ENCODE peak calls at places on chromosomes 5 and 9, in six cellular contexts. W is A549; Z is foreskin fibroblast; O is CD8-positive, alpha-beta T cell; N is epithelial cell of proximal tubule; T is esophagus squamous epithelium. K is an unnamed sample.

GRCh38 chr9:14309403-14309802 is 4.5 kb downstream of the NFIB start:
- DNase-seq in W (peak), N (no peak), T (no peak), O (no peak), Z (peak), K (no peak)

GRCh38 chr5:131848662-131849061 is 51.8 kb upstream of the FNIP1 start:
- DNase-seq in T (no peak), W (no peak), O (no peak), Z (no peak), N (no peak), K (no peak)

GRCh38 chr5:151772029-151772867 is 494 bp downstream of the G3BP1 start:
- DNase-seq in T (no peak), N (no peak), O (peak), W (peak), Z (peak), K (no peak)

GRCh38 chr9:3900673-3901318 is 375.0 kb upstream of the RFX3 start:
- DNase-seq in T (no peak), N (no peak), O (no peak), Z (no peak), W (no peak), K (no peak)

GRCh38 chr9:27519466-27520465 is 4.3 kb upstream of the IFNK start:
- DNase-seq in Z (no peak), N (no peak), O (no peak), T (no peak), W (peak), K (no peak)

GRCh38 chr5:139912158-139912557 is 116.5 kb downstream of the PSD2 start:
- DNase-seq in W (no peak), Z (no peak), O (no peak), N (no peak), T (no peak), K (no peak)

GRCh38 chr5:151605559-151605958 is 14.4 kb upstream of the FAT2 start:
- DNase-seq in T (no peak), N (no peak), Z (no peak), W (no peak), O (no peak), K (no peak)

GRCh38 chr9:15430920-15431844 is 8.5 kb downstream of the SNAPC3 start:
- DNase-seq in T (no peak), O (no peak), N (no peak), W (no peak), Z (no peak), K (no peak)

GRCh38 chr9:83536332-83536731 is 1.9 kb downstream of the FRMD3 start:
- DNase-seq in W (no peak), T (no peak), N (no peak), Z (peak), O (no peak), K (peak)

GRCh38 chr5:156556666-156557401 is 229.9 kb downstream of the SGCD start:
- DNase-seq in N (no peak), T (no peak), W (no peak), O (no peak), Z (no peak), K (no peak)

GRCh38 chr5:15993334-15993733 is 186.3 kb downstream of the MARCHF11 start:
- DNase-seq in T (no peak), W (peak), Z (peak), O (no peak), N (peak), K (peak)

GRCh38 chr5:88689662-88690351 is 193.2 kb downstream of the MEF2C start:
- DNase-seq in O (no peak), N (no peak), Z (peak), W (no peak), T (no peak), K (no peak)

GRCh38 chr5:141322261-141322660 is 1.7 kb upstream of the TAF7 start:
- DNase-seq in N (no peak), W (no peak), Z (no peak), T (no peak), O (no peak), K (no peak)

GRCh38 chr5:68304421-68305052 is 89.0 kb downstream of the PIK3R1 start:
- DNase-seq in N (no peak), Z (peak), O (no peak), T (no peak), W (no peak), K (no peak)

GRCh38 chr5:98301567-98301966 is 471.9 kb upstream of the RGMB start:
- DNase-seq in N (no peak), W (no peak), O (no peak), T (no peak), Z (no peak), K (no peak)

GRCh38 chr9:75072895-75073294 is 15.1 kb downstream of the NMRK1 start:
- DNase-seq in Z (no peak), T (no peak), W (no peak), N (no peak), O (no peak), K (no peak)

GRCh38 chr9:125409637-125410521 is 148.3 kb downstream of the GAPVD1 start:
- DNase-seq in N (no peak), O (peak), W (peak), T (no peak), Z (no peak), K (no peak)

GRCh38 chr5:9545959-9546851 is at the start of gene SEMA5A:
- DNase-seq in W (no peak), N (no peak), O (peak), Z (peak), T (no peak), K (no peak)

GRCh38 chr5:148384389-148384756 is 615 bp downstream of the FBXO38 start:
- DNase-seq in T (no peak), W (no peak), N (no peak), O (no peak), Z (no peak), K (no peak)

GRCh38 chr5:65411356-65411755 is 70.4 kb downstream of the ADAMTS6 start:
- DNase-seq in O (no peak), Z (no peak), N (no peak), W (no peak), T (no peak), K (no peak)

GRCh38 chr5:180290568-180291233 is 1.2 kb downstream of the MAPK9 start:
- DNase-seq in N (no peak), Z (no peak), O (no peak), T (no peak), W (no peak), K (no peak)

GRCh38 chr5:10838038-10838437 is 77.0 kb upstream of the DAP start:
- DNase-seq in N (no peak), W (no peak), O (no peak), T (no peak), Z (no peak), K (no peak)

GRCh38 chr9:21334969-21335632 is at the start of gene KLHL9:
- DNase-seq in Z (peak), T (peak), W (peak), O (peak), N (no peak), K (peak)

GRCh38 chr5:133047404-133047803 is 4.4 kb upstream of the HSPA4 start:
- DNase-seq in N (no peak), W (no peak), T (no peak), O (no peak), Z (no peak), K (no peak)

GRCh38 chr5:133050500-133050899 is 1.3 kb upstream of the HSPA4 start:
- DNase-seq in N (no peak), Z (no peak), O (no peak), W (no peak), T (no peak), K (no peak)

GRCh38 chr5:133051117-133051546 is 681 bp upstream of the HSPA4 start:
- DNase-seq in W (no peak), O (no peak), T (no peak), Z (no peak), N (no peak), K (peak)

GRCh38 chr5:133049726-133050048 is 2.1 kb upstream of the HSPA4 start:
- DNase-seq in T (no peak), N (no peak), Z (no peak), W (peak), O (no peak), K (no peak)

DNA sequence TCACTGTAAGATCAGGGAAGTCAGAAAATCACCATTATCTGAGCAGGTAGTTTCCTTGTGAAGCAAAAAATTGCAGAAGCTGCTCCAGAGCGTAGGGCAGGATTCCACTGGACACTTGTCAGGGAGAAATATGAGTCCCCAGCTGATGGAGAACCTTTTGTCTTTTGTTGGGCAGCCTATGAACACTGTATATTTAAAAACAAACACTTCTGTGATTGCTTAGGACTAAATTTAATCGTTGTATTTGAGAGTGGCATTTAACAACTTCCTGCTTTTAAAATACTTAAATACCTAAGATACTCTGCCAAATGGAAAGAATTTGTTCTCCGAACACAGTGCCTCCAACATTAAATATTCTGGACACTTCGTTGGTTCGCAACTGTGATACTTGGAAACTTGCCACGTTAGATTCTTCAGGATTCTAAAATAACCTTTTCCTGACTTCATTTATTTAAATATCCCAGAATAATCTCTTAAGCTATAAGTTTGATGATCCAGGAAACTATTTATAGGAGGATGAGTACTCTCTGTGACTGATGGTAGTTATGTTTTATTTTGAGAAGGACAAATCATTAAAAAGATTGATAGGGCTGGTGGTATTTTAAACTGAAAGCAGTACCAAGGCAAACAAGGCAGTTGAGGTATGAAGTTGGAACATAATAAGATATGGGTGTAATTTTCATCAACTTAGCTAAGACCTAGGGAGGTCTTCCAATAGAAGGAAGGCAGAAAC is 2.7 kb upstream of the HSPA4 start:
- DNase-seq in O (no peak), Z (peak), T (no peak), W (no peak), N (no peak), K (no peak)
- H3K4me3 ChIP-seq in O (no peak), Z (no peak), T (no peak), W (no peak), N (no peak), K (peak)

GRCh38 chr5:157740211-157740610 is 3.3 kb upstream of the LSM11 start:
- DNase-seq in O (no peak), N (no peak), W (peak), Z (peak), T (no peak), K (no peak)
- TF ChIP-seq CTCF in O (peak), N (peak), W (peak), Z (peak), T (peak), K (peak)

GRCh38 chr9:107487521-107488399 is 1.8 kb downstream of the KLF4 start:
- DNase-seq in W (peak), T (no peak), N (no peak), Z (peak), O (no peak), K (no peak)

GRCh38 chr9:107483666-107484065 is 5.9 kb downstream of the KLF4 start:
- DNase-seq in T (no peak), N (no peak), Z (peak), O (no peak), W (no peak), K (no peak)

GRCh38 chr9:107484117-107484723 is 5.3 kb downstream of the KLF4 start:
- DNase-seq in T (no peak), W (peak), N (no peak), O (no peak), Z (peak), K (no peak)

GRCh38 chr9:107486674-107487520 is 2.7 kb downstream of the KLF4 start:
- DNase-seq in O (no peak), W (no peak), Z (peak), T (no peak), N (no peak), K (no peak)

DNA sequence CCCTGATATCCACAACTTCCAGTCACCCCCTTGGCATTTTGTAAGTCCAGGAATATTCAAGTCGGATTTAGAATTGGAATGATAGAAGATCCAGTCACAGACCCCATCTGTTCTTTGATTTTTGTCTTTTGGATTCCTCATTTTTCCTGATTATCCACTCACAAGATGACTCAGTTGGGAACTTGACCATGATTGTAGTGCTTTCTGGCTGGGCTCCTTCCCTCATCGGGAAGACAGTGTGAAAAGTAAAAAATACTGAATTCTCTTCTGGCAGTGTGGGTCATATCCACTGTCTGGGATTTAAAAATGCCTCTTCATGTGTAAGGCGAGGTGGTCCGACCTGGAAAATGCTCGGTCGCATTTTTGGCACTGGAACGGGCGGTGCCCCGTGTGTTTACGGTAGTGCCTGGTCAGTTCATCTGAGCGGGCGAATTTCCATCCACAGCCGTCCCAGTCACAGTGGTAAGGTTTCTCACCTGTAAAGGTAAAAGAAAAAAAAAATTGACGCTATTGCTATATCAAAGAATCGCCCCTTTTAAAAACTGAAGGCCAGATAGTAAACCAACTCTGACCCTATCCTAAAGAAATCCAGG is 4.0 kb downstream of the KLF4 start:
- DNase-seq in T (no peak), O (no peak), N (no peak), W (no peak), Z (peak), K (no peak)
- H3K4me3 ChIP-seq in T (peak), O (no peak), N (no peak), W (no peak), Z (peak), K (no peak)

GRCh38 chr9:6592231-6592630 is 53.3 kb downstream of the GLDC start:
- DNase-seq in T (no peak), O (no peak), Z (no peak), N (no peak), W (no peak), K (no peak)

GRCh38 chr9:6592791-6593190 is 52.7 kb downstream of the GLDC start:
- DNase-seq in N (no peak), O (no peak), Z (no peak), W (no peak), T (no peak), K (no peak)

GRCh38 chr9:6590772-6591384 is 54.7 kb downstream of the GLDC start:
- DNase-seq in W (no peak), T (no peak), N (no peak), O (no peak), Z (no peak), K (no peak)

GRCh38 chr9:6584881-6585597 is 60.5 kb downstream of the GLDC start:
- DNase-seq in N (no peak), Z (peak), O (no peak), W (peak), T (no peak), K (no peak)

GRCh38 chr9:6590329-6590728 is 55.2 kb downstream of the GLDC start:
- DNase-seq in T (no peak), W (no peak), N (no peak), O (no peak), Z (no peak), K (no peak)
- TF ChIP-seq CTCF in T (no peak), W (no peak), N (no peak), O (no peak), Z (no peak), K (no peak)

DNA sequence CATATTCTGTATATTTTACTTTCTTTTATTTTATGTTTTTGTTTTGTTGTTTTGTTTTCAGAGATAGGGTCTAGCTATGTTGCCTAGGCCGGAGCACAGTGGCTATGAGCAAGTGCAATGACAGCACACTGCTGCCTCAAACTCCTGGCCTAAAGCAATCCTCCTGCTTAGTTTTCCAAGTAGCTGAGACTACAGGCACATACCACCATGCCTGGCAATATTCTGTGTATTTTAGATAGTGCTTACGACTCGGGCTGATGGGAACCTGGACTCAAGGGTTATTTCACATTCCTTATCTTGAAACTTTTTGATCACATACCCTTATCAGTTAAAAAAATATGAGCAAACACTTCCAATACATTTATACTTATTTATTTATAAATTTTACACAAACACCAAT is 119.0 kb upstream of the STARD4 start:
- DNase-seq in W (no peak), O (no peak), N (no peak), T (no peak), Z (no peak), K (no peak)
- H3K4me3 ChIP-seq in W (no peak), O (no peak), N (no peak), T (no peak), Z (no peak), K (no peak)